ENCODE peak calls at places on chromosomes 3 and 15, in nine cellular contexts. Y is NCI-H2029, A is tibial artery, S is spleen, H is foreskin fibroblast, E is AG04450, X is right cardiac atrium, Z is SHP77, Q is brain microvascular endothelial cell. U is an unnamed sample.

GRCh38 chr3:197499427-197499826 is 56.3 kb downstream of the BDH1 start:
- DNase-seq in Y (no peak), A (no peak), S (no peak), H (no peak), E (no peak), X (no peak), Z (no peak), Q (peak; percentile 81), U (peak; percentile 81)

GRCh38 chr3:141060287-141060686 is 9.1 kb downstream of the SPSB4 start:
- DNase-seq in Y (no peak), A (no peak), S (no peak), H (no peak), E (no peak), X (no peak), Z (no peak), Q (no peak), U (no peak)

GRCh38 chr15:50145451-50145872 is 26.4 kb upstream of the ATP8B4 start:
- DNase-seq in Y (peak; percentile 14), A (no peak), S (no peak), H (peak; percentile 66), E (peak; percentile 65), X (no peak), Z (peak; percentile 52), Q (peak; percentile 65), U (peak; percentile 86)

GRCh38 chr15:51006336-51006985 is 88.2 kb downstream of the TNFAIP8L3 start:
- DNase-seq in Y (no peak), A (no peak), S (no peak), H (no peak), E (no peak), X (no peak), Z (no peak), Q (no peak), U (no peak)

GRCh38 chr3:11559816-11560633 is 83.7 kb downstream of the VGLL4 start:
- DNase-seq in Y (no peak), A (peak; percentile 67), S (no peak), H (no peak), E (no peak), X (no peak), Z (no peak), Q (no peak), U (no peak)

GRCh38 chr3:128501431-128501830 is 8.4 kb upstream of the GATA2 start:
- DNase-seq in Y (no peak), A (no peak), S (no peak), H (no peak), E (no peak), X (no peak), Z (no peak), Q (no peak), U (no peak)

GRCh38 chr3:42387802-42388651 is 22.4 kb downstream of the LYZL4 start:
- DNase-seq in Y (no peak), A (no peak), S (no peak), H (no peak), E (no peak), X (no peak), Z (no peak), Q (peak; percentile 27), U (peak; percentile 13)

GRCh38 chr3:136929984-136930671 is 27.7 kb upstream of the IL20RB start:
- DNase-seq in Y (no peak), A (peak; percentile 70), S (no peak), H (no peak), E (no peak), X (peak; percentile 55), Z (no peak), Q (no peak), U (peak; percentile 15)

GRCh38 chr15:96551196-96551595 is 220.7 kb downstream of the NR2F2 start:
- DNase-seq in Y (no peak), A (no peak), S (no peak), H (no peak), E (no peak), X (no peak), Z (no peak), Q (no peak), U (no peak)

GRCh38 chr3:52054689-52055511 is 1.5 kb downstream of the DUSP7 start:
- DNase-seq in Y (no peak), A (no peak), S (peak; percentile 84), H (no peak), E (no peak), X (no peak), Z (no peak), Q (no peak), U (no peak)

GRCh38 chr15:35115155-35115725 is 30.1 kb upstream of the NANOGP8 start:
- DNase-seq in Y (no peak), A (no peak), S (no peak), H (peak; percentile 5), E (no peak), X (no peak), Z (no peak), Q (no peak), U (peak; percentile 68)

GRCh38 chr3:179672918-179673317 is 20.1 kb downstream of the USP13 start:
- DNase-seq in Y (no peak), A (no peak), S (no peak), H (no peak), E (no peak), X (no peak), Z (no peak), Q (no peak), U (no peak)

GRCh38 chr3:73669268-73669667 is 44.5 kb upstream of the PDZRN3 start:
- DNase-seq in Y (no peak), A (no peak), S (no peak), H (peak; percentile 80), E (peak; percentile 24), X (no peak), Z (no peak), Q (peak; percentile 50), U (peak; percentile 47)